ENCODE peak calls at places on chromosomes 6 and 20, in eight cellular contexts. U is heart left ventricle; H is A549; Q is breast epithelium; Z is uterus; O is CD8-positive, alpha-beta T cell; N is bronchial epithelial cell; M is Caco-2. R is an unnamed sample.

GRCh38 chr20:3933126-3933684 is 44.0 kb downstream of the PANK2 start:
- DNase-seq in N (no peak), Z (no peak), H (no peak), U (no peak), Q (no peak), O (no peak), M (no peak), R (no peak)

GRCh38 chr20:50009521-50010454 is 27.0 kb downstream of the SNAI1 start:
- DNase-seq in U (no peak), O (no peak), Z (no peak), Q (no peak), H (no peak), M (no peak), N (no peak), R (no peak)

GRCh38 chr6:166770216-166771116 is 143.4 kb upstream of the RPS6KA2 start:
- DNase-seq in N (no peak), H (no peak), Q (no peak), U (no peak), Z (no peak), O (no peak), M (no peak), R (no peak)

GRCh38 chr20:25126204-25126603 is 44.3 kb upstream of the VSX1 start:
- DNase-seq in N (no peak), H (no peak), Q (no peak), Z (no peak), O (no peak), U (no peak), M (no peak), R (no peak)

GRCh38 chr6:87551799-87552198 is 38.0 kb downstream of the RARS2 start:
- DNase-seq in U (no peak), H (no peak), Q (no peak), M (no peak), O (no peak), Z (no peak), N (no peak), R (no peak)

GRCh38 chr6:89970609-89971337 is 76.5 kb downstream of the GJA10 start:
- DNase-seq in N (peak), O (no peak), H (peak), Q (no peak), Z (peak), U (no peak), M (peak), R (peak)

GRCh38 chr6:122405417-122405816 is 6.0 kb downstream of the HSF2 start:
- DNase-seq in Q (no peak), N (peak), Z (no peak), O (no peak), U (no peak), M (no peak), H (peak), R (no peak)

GRCh38 chr20:58652606-58653303 is 1.7 kb downstream of the STX16 start:
- DNase-seq in N (peak), H (no peak), Z (no peak), O (no peak), M (no peak), Q (no peak), U (no peak), R (no peak)

GRCh38 chr20:20338133-20338730 is 29.7 kb upstream of the INSM1 start:
- DNase-seq in N (no peak), H (no peak), Z (no peak), O (no peak), M (no peak), Q (no peak), U (no peak), R (no peak)

GRCh38 chr6:113414511-113414910 is 442.6 kb upstream of the MARCKS start:
- DNase-seq in U (no peak), M (peak), O (no peak), N (peak), H (peak), Z (peak), Q (no peak), R (peak)

GRCh38 chr6:140078552-140079126 is 704.2 kb upstream of the CITED2 start:
- DNase-seq in Z (peak), Q (no peak), H (no peak), U (no peak), O (no peak), N (no peak), M (no peak), R (no peak)

GRCh38 chr6:35371494-35372262 is 29.3 kb downstream of the PPARD start:
- DNase-seq in N (no peak), Q (no peak), U (no peak), O (no peak), H (no peak), Z (no peak), M (no peak), R (no peak)

GRCh38 chr6:136627191-136627590 is 77.0 kb upstream of the MAP7 start:
- DNase-seq in Q (no peak), M (no peak), U (no peak), H (no peak), N (no peak), Z (no peak), O (no peak), R (no peak)

GRCh38 chr20:49132995-49133451 is 55.1 kb downstream of the STAU1 start:
- DNase-seq in Q (no peak), H (peak), U (no peak), Z (peak), N (peak), M (peak), O (no peak), R (peak)

GRCh38 chr20:21183722-21184121 is 57.8 kb downstream of the KIZ start:
- DNase-seq in Q (no peak), U (no peak), Z (no peak), H (peak), N (no peak), O (no peak), M (no peak), R (no peak)

GRCh38 chr6:38771111-38771694 is 56.1 kb downstream of the DNAH8 start:
- DNase-seq in Z (no peak), H (no peak), N (peak), Q (no peak), U (no peak), O (no peak), M (no peak), R (no peak)

GRCh38 chr20:25220021-25220730 is 24.7 kb downstream of the ENTPD6 start:
- DNase-seq in Q (no peak), U (no peak), N (no peak), Z (peak), O (no peak), M (no peak), H (no peak), R (no peak)

GRCh38 chr20:16007164-16007563 is 566.1 kb downstream of the KIF16B start:
- DNase-seq in H (no peak), U (no peak), Z (no peak), O (no peak), M (no peak), N (no peak), Q (no peak), R (peak)

GRCh38 chr20:10007747-10008146 is 27.0 kb upstream of the ANKEF1 start:
- DNase-seq in Z (no peak), Q (no peak), H (no peak), N (no peak), M (no peak), O (no peak), U (no peak), R (no peak)

GRCh38 chr20:45378191-45378590 is at the start of gene TP53TG5:
- DNase-seq in H (no peak), U (no peak), Q (no peak), O (no peak), M (no peak), Z (no peak), N (no peak), R (no peak)

GRCh38 chr20:37384683-37385174 is 38.8 kb downstream of the SRC start:
- DNase-seq in U (peak), Z (peak), N (no peak), M (peak), Q (peak), O (peak), H (peak), R (peak)

GRCh38 chr6:98759459-98759858 is 74.9 kb upstream of the POU3F2 start:
- DNase-seq in U (no peak), Z (no peak), N (no peak), O (no peak), H (no peak), M (no peak), Q (no peak), R (no peak)

GRCh38 chr6:7050911-7051779 is 56.6 kb upstream of the RREB1 start:
- DNase-seq in M (peak), H (peak), O (peak), Q (peak), U (peak), N (peak), Z (peak), R (peak)

GRCh38 chr6:71349976-71350615 is 61.5 kb downstream of the OGFRL1 start:
- DNase-seq in U (no peak), M (no peak), H (no peak), O (no peak), Q (no peak), Z (peak), N (peak), R (no peak)

GRCh38 chr6:163200299-163201093 is 214.0 kb upstream of the QKI start:
- DNase-seq in H (no peak), M (no peak), U (no peak), O (no peak), Q (no peak), N (no peak), Z (no peak), R (no peak)
- H3K4me3 ChIP-seq in H (no peak), M (no peak), U (no peak), O (no peak), Q (no peak), N (no peak), Z (no peak), R (no peak)

DNA sequence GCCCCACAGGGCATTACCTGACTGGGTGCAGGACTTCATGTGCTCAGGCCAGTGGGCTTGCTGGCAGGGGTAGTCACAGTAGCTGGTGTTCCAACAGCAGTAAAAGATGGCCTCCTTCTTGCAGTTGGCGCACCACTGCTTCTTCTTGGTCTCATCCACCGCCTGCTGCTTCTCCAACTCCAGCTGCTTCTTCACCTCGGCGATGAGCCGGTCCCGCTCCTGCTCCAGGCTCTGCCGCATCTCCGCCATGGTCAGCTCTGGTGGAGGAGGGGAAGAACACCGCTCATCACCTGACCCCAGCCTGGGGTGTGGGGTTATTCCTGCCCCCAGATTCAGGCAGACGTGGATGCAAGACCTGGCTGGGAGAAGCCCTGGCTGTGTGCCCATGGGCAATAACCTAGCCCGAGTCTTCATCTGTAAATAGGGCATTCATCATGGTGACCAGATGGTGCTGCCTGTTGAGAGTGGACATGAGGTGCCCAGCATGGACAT is 132.2 kb downstream of the ZMYND8 start:
- DNase-seq in U (no peak), O (no peak), M (no peak), H (no peak), Z (no peak), Q (no peak), N (no peak), R (no peak)
- TF ChIP-seq CTCF in U (no peak), O (no peak), M (no peak), H (no peak), Z (no peak), Q (no peak), N (no peak), R (no peak)

GRCh38 chr6:150025201-150025917 is at the start of gene RAET1L:
- DNase-seq in U (no peak), M (no peak), O (no peak), N (peak), Q (no peak), H (peak), Z (no peak), R (no peak)
- H3K4me3 ChIP-seq in U (peak), M (no peak), O (no peak), N (peak), Q (peak), H (peak), Z (no peak), R (no peak)

GRCh38 chr6:160344281-160344680 is 3.9 kb upstream of the SLC22A3 start:
- DNase-seq in O (no peak), Z (no peak), U (no peak), N (peak), H (no peak), Q (no peak), M (no peak), R (no peak)

GRCh38 chr6:160348209-160348551 is at the start of gene SLC22A3:
- DNase-seq in N (no peak), Z (no peak), O (no peak), H (peak), U (no peak), M (peak), Q (no peak), R (no peak)

GRCh38 chr6:160347259-160348208 is 644 bp upstream of the SLC22A3 start:
- DNase-seq in N (no peak), O (no peak), H (peak), Z (no peak), Q (no peak), M (no peak), U (no peak), R (no peak)

GRCh38 chr6:160349837-160350236 is 1.7 kb downstream of the SLC22A3 start:
- DNase-seq in M (no peak), N (no peak), O (no peak), U (no peak), Z (no peak), Q (no peak), H (no peak), R (no peak)

DNA sequence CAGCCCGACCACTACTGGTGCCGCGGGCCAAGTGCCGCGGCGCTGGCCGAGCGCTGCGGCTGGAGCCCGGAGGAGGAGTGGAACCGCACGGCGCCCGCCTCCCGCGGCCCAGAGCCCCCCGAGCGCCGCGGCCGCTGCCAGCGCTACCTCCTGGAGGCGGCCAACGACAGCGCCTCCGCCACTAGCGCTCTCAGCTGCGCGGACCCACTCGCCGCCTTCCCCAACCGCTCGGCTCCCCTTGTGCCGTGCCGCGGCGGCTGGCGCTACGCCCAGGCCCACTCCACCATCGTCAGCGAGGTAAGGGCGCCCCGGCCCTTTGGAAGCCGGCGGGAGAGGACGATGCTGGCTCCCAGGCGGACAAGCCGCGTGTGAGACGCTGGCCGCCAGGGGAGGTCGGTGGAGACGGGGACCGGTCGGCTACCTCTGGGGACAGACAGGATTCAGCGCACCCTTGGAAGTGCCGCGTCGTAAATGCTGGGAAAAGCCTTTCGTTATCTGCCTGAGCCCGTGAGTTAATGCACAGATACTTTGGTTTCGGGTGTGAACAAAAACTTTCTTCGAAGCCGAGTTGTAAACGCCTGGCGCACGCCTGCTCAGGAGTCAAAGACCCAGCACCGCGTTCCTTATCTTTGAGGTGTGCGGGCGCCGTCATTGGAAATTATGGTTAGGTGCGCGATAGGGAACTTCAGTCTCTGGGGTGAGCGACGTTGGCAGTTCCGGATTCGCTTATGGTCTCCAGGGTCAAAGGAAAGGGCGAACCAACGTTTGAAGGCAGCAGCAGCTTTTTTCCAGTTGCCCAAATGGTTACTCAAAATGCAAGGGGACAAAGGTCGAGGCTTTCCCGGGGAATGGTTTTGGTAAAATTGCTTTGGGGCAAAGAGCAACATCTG is 619 bp downstream of the SLC22A3 start:
- DNase-seq in M (peak), O (no peak), Z (no peak), Q (no peak), N (peak), H (peak), U (no peak), R (no peak)
- TF ChIP-seq CTCF in M (peak), O (no peak), Z (no peak), Q (no peak), N (peak), H (no peak), U (no peak), R (no peak)

GRCh38 chr20:18361678-18362077 is 73.4 kb downstream of the ZNF133 start:
- DNase-seq in Q (no peak), N (no peak), U (no peak), M (no peak), O (no peak), H (no peak), Z (no peak), R (no peak)

GRCh38 chr20:18364768-18365167 is 76.4 kb downstream of the ZNF133 start:
- DNase-seq in N (no peak), U (no peak), O (no peak), Z (no peak), Q (no peak), H (no peak), M (no peak), R (no peak)

GRCh38 chr20:18360601-18361000 is 72.3 kb downstream of the ZNF133 start:
- DNase-seq in M (no peak), O (no peak), U (no peak), Q (no peak), H (no peak), N (peak), Z (no peak), R (no peak)

GRCh38 chr20:18362916-18363315 is 74.6 kb downstream of the ZNF133 start:
- DNase-seq in O (no peak), U (no peak), H (no peak), N (no peak), Z (no peak), M (no peak), Q (no peak), R (no peak)

DNA sequence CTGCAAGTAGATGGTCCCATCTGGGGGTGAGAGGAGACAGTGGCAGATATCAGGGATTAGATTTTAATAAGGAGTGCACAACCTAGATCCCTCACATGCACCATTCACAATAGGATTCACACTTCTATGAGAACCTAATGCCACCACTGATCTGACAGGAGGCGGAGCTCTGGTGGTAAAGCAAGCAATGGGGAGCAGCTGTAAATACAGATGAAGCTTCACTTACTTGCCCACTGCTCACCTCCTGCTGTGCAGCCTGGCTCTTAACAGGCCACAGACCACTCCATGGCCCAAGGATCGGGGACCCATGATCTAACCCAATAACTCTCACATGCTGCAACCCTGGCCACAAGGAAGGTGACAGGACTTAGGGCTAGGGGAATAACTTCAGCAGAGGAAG is 75.4 kb downstream of the ZNF133 start:
- DNase-seq in Q (no peak), N (no peak), U (no peak), Z (no peak), H (no peak), M (no peak), O (no peak), R (no peak)
- H3K4me3 ChIP-seq in Q (no peak), N (no peak), U (no peak), Z (no peak), H (no peak), M (no peak), O (no peak), R (no peak)

GRCh38 chr20:51712501-51713212 is 55.5 kb downstream of the ATP9A start:
- DNase-seq in N (peak), Q (no peak), U (no peak), Z (no peak), O (no peak), H (peak), M (peak), R (no peak)
- TF ChIP-seq CTCF in N (peak), Q (no peak), U (no peak), Z (no peak), O (no peak), H (peak), M (peak), R (peak)

GRCh38 chr20:17958326-17959256 is 10.0 kb downstream of the SNX5 start:
- DNase-seq in U (no peak), N (no peak), Z (no peak), Q (no peak), H (no peak), M (peak), O (no peak), R (peak)
- H3K4me3 ChIP-seq in U (no peak), N (no peak), Z (no peak), Q (no peak), H (no peak), M (no peak), O (no peak), R (peak)

DNA sequence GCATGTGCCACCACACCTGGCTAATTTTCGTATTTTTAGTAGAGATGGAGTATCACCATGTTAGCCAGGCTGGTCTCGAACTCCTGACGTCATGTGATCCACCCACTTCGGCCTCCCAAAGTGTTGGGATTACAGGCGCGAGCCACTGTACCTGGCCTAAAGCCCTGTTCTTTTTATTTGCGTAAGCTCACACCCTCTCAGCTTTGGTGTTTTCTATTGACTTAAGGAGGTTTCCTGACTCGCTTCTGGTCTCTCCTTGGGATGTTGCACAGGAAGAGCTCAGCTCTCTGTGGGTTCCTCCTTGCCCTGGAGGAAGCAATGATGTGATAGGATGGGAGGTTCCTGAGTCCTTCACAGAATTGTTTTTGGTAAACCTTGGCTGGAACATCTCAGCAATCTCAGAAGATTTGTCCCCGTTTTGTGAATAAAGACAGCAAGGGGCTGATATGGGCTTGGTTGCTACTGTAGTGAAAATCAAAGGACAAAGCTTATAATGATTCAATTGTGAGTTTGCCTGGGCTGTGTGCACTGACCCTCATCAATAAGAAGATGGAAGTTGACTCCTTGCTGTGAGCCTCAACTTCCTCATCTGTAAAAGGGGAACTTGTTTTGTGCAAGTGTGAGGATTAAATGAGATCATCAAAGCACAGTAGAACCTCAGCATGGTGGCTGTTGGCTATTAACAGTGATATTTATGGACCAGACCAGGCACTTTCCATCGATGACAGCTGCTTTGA is 27.0 kb downstream of the TOX2 start:
- DNase-seq in Q (no peak), M (no peak), Z (no peak), N (peak), O (no peak), H (peak), U (no peak), R (peak)
- TF ChIP-seq CTCF in Q (no peak), M (no peak), Z (no peak), N (no peak), O (no peak), H (no peak), U (no peak), R (no peak)

GRCh38 chr6:151285121-151285520 is 45.4 kb downstream of the AKAP12 start:
- DNase-seq in H (no peak), N (peak), O (no peak), Z (peak), U (no peak), M (no peak), Q (no peak), R (no peak)
- H3K4me3 ChIP-seq in H (no peak), N (no peak), O (no peak), Z (no peak), U (no peak), M (no peak), Q (no peak), R (no peak)

GRCh38 chr6:72916906-72917305 is 295.0 kb downstream of the KCNQ5 start:
- DNase-seq in U (no peak), N (no peak), M (no peak), Z (no peak), O (no peak), Q (no peak), H (no peak), R (no peak)
- TF ChIP-seq CTCF in U (no peak), N (no peak), M (no peak), Z (no peak), O (no peak), Q (no peak), H (no peak), R (no peak)

R was measured in GM12865.